ENCODE peak calls at places on chromosomes 7 and 10, in five cellular contexts. One of them, this sample, is unnamed.

GRCh38 chr10:58351616-58352578 is 17.1 kb downstream of the UBE2D1 start:
- DNase-seq in cardiac muscle cell: no peak
- DNase-seq in endothelial cell: no peak
- DNase-seq in hepatocyte: no peak
- DNase-seq in NK-92 treated with Interleukin-12 subunit alpha and Interleukin-12 subunit beta, amount 100 ng/mL, for 24 hours: no peak
- DNase-seq in this sample: no peak

GRCh38 chr10:11238893-11239292 is 221.2 kb downstream of the CELF2 start:
- DNase-seq in hepatocyte: no peak
- DNase-seq in endothelial cell: no peak
- DNase-seq in cardiac muscle cell: no peak
- DNase-seq in NK-92 treated with Interleukin-12 subunit alpha and Interleukin-12 subunit beta, amount 100 ng/mL, for 24 hours: no peak
- DNase-seq in this sample: no peak

GRCh38 chr7:76022026-76022780 is 25.6 kb downstream of the STYXL1 start:
- DNase-seq in NK-92 treated with Interleukin-12 subunit alpha and Interleukin-12 subunit beta, amount 100 ng/mL, for 24 hours: no peak
- DNase-seq in endothelial cell: no peak
- DNase-seq in hepatocyte: no peak
- DNase-seq in cardiac muscle cell: no peak
- DNase-seq in this sample: no peak

GRCh38 chr7:44287488-44288380 is 37.7 kb downstream of the CAMK2B start:
- DNase-seq in hepatocyte: no peak
- DNase-seq in cardiac muscle cell: no peak
- DNase-seq in NK-92 treated with Interleukin-12 subunit alpha and Interleukin-12 subunit beta, amount 100 ng/mL, for 24 hours: no peak
- DNase-seq in endothelial cell: no peak
- DNase-seq in this sample: peak; percentile 5

GRCh38 chr10:127872011-127872741 is 20.6 kb downstream of the CLRN3 start:
- DNase-seq in hepatocyte: no peak
- DNase-seq in NK-92 treated with Interleukin-12 subunit alpha and Interleukin-12 subunit beta, amount 100 ng/mL, for 24 hours: no peak
- DNase-seq in endothelial cell: no peak
- DNase-seq in cardiac muscle cell: no peak
- DNase-seq in this sample: no peak

GRCh38 chr10:34200355-34200901 is 614.7 kb downstream of the PARD3 start:
- DNase-seq in NK-92 treated with Interleukin-12 subunit alpha and Interleukin-12 subunit beta, amount 100 ng/mL, for 24 hours: no peak
- DNase-seq in cardiac muscle cell: no peak
- DNase-seq in endothelial cell: no peak
- DNase-seq in hepatocyte: no peak
- DNase-seq in this sample: no peak

GRCh38 chr7:99369767-99370353 is 4.7 kb upstream of the ARPC1B start:
- DNase-seq in cardiac muscle cell: no peak
- DNase-seq in endothelial cell: no peak
- DNase-seq in NK-92 treated with Interleukin-12 subunit alpha and Interleukin-12 subunit beta, amount 100 ng/mL, for 24 hours: no peak
- DNase-seq in hepatocyte: no peak
- DNase-seq in this sample: no peak

GRCh38 chr10:49620841-49621378 is 7.1 kb downstream of the CHAT start:
- DNase-seq in endothelial cell: no peak
- DNase-seq in hepatocyte: no peak
- DNase-seq in NK-92 treated with Interleukin-12 subunit alpha and Interleukin-12 subunit beta, amount 100 ng/mL, for 24 hours: no peak
- DNase-seq in cardiac muscle cell: no peak
- DNase-seq in this sample: no peak

GRCh38 chr10:3150366-3150765 is 22.2 kb downstream of the PITRM1 start:
- DNase-seq in NK-92 treated with Interleukin-12 subunit alpha and Interleukin-12 subunit beta, amount 100 ng/mL, for 24 hours: no peak
- DNase-seq in cardiac muscle cell: no peak
- DNase-seq in hepatocyte: no peak
- DNase-seq in endothelial cell: no peak
- DNase-seq in this sample: no peak

GRCh38 chr10:102776779-102777417 is 33.1 kb downstream of the WBP1L start:
- DNase-seq in cardiac muscle cell: peak; percentile 89
- DNase-seq in NK-92 treated with Interleukin-12 subunit alpha and Interleukin-12 subunit beta, amount 100 ng/mL, for 24 hours: no peak
- DNase-seq in endothelial cell: peak; percentile 29
- DNase-seq in hepatocyte: peak; percentile 90
- DNase-seq in this sample: no peak

GRCh38 chr7:6160191-6160623 is 112.2 kb downstream of the CYTH3 start:
- DNase-seq in hepatocyte: peak; percentile 79
- DNase-seq in NK-92 treated with Interleukin-12 subunit alpha and Interleukin-12 subunit beta, amount 100 ng/mL, for 24 hours: no peak
- DNase-seq in endothelial cell: peak; percentile 78
- DNase-seq in cardiac muscle cell: peak; percentile 69
- DNase-seq in this sample: peak; percentile 37

GRCh38 chr10:123783296-123783695 is 108.3 kb downstream of the CPXM2 start:
- DNase-seq in cardiac muscle cell: no peak
- DNase-seq in hepatocyte: no peak
- DNase-seq in NK-92 treated with Interleukin-12 subunit alpha and Interleukin-12 subunit beta, amount 100 ng/mL, for 24 hours: no peak
- DNase-seq in endothelial cell: no peak
- DNase-seq in this sample: no peak

GRCh38 chr7:1040790-1041189 is 3.6 kb upstream of the GPR146 start:
- DNase-seq in NK-92 treated with Interleukin-12 subunit alpha and Interleukin-12 subunit beta, amount 100 ng/mL, for 24 hours: no peak
- DNase-seq in endothelial cell: no peak
- DNase-seq in hepatocyte: peak; percentile 74
- DNase-seq in cardiac muscle cell: no peak
- DNase-seq in this sample: no peak

GRCh38 chr10:19119191-19119590 is 70.6 kb downstream of the MALRD1 start:
- DNase-seq in NK-92 treated with Interleukin-12 subunit alpha and Interleukin-12 subunit beta, amount 100 ng/mL, for 24 hours: no peak
- DNase-seq in endothelial cell: no peak
- DNase-seq in cardiac muscle cell: no peak
- DNase-seq in hepatocyte: no peak
- DNase-seq in this sample: no peak

GRCh38 chr7:141654551-141654950 is 47.4 kb downstream of the DENND11 start:
- DNase-seq in endothelial cell: peak; percentile 79
- DNase-seq in cardiac muscle cell: peak; percentile 76
- DNase-seq in NK-92 treated with Interleukin-12 subunit alpha and Interleukin-12 subunit beta, amount 100 ng/mL, for 24 hours: peak; percentile 46
- DNase-seq in hepatocyte: peak; percentile 79
- DNase-seq in this sample: peak; percentile 43

GRCh38 chr7:140209866-140210609 is 33.3 kb upstream of the KDM7A start:
- DNase-seq in NK-92 treated with Interleukin-12 subunit alpha and Interleukin-12 subunit beta, amount 100 ng/mL, for 24 hours: no peak
- DNase-seq in hepatocyte: no peak
- DNase-seq in endothelial cell: no peak
- DNase-seq in cardiac muscle cell: no peak
- DNase-seq in this sample: no peak